ENCODE peak calls at places on chromosome 11, in four cellular contexts. F is GM23248, R is GM23338, B is PC-3. O is an unnamed sample.

GRCh38 chr11:70290341-70291065 is 20.0 kb downstream of the PPFIA1 start:
- DNase-seq in R (no peak), B (no peak), F (no peak), O (no peak)

GRCh38 chr11:134522782-134523570 is 110.9 kb upstream of the B3GAT1 start:
- DNase-seq in R (no peak), F (no peak), B (no peak), O (no peak)

GRCh38 chr11:28512143-28512756 is 404.1 kb downstream of the METTL15 start:
- DNase-seq in F (no peak), R (no peak), B (no peak), O (no peak)

GRCh38 chr11:112408551-112408950 is 147.9 kb upstream of the PLET1 start:
- DNase-seq in B (no peak), R (peak), F (no peak), O (no peak)

GRCh38 chr11:111775024-111775710 is 9.0 kb upstream of the PPP2R1B start:
- DNase-seq in B (peak), F (peak), R (no peak), O (no peak)

GRCh38 chr11:69958308-69958707 is 119.8 kb upstream of the ANO1 start:
- DNase-seq in F (no peak), B (peak), R (no peak), O (no peak)

GRCh38 chr11:31535479-31535878 is 25.9 kb downstream of the ELP4 start:
- DNase-seq in F (no peak), B (no peak), R (no peak), O (no peak)

GRCh38 chr11:26048271-26048670 is 283.7 kb upstream of the ANO3 start:
- DNase-seq in F (no peak), B (no peak), R (no peak), O (no peak)

GRCh38 chr11:12789574-12789973 is 115.4 kb downstream of the TEAD1 start:
- DNase-seq in F (no peak), B (no peak), R (no peak), O (no peak)

GRCh38 chr11:73830261-73830660 is 42.6 kb downstream of the MRPL48 start:
- DNase-seq in B (no peak), F (no peak), R (no peak), O (no peak)

GRCh38 chr11:61173456-61173855 is 12.2 kb upstream of the VPS37C start:
- DNase-seq in B (peak), F (peak), R (no peak), O (peak)

DNA sequence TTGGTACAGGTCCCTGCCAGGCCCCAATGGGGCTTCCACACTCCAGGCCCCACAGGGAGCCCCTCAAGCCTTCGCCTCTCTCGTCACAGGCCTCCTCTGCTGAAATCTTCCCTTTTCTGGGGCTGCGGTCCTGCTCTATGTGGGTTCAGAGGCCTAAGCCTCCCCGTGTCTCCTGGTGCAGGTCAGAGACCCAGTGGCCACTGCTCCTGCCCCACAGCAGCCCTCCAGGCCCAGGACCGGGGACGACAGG is 5.9 kb upstream of the IFITM3 start:
- DNase-seq in B (no peak), R (no peak), F (no peak), O (no peak)
- H2AFZ ChIP-seq in B (no peak), R (peak), F (peak), O (peak)

GRCh38 chr11:116192509-116193206 is 580.1 kb downstream of the BUD13 start:
- DNase-seq in B (no peak), F (no peak), R (peak), O (no peak)
- H3K4me3 ChIP-seq in B (no peak), F (no peak), R (peak), O (no peak)

DNA sequence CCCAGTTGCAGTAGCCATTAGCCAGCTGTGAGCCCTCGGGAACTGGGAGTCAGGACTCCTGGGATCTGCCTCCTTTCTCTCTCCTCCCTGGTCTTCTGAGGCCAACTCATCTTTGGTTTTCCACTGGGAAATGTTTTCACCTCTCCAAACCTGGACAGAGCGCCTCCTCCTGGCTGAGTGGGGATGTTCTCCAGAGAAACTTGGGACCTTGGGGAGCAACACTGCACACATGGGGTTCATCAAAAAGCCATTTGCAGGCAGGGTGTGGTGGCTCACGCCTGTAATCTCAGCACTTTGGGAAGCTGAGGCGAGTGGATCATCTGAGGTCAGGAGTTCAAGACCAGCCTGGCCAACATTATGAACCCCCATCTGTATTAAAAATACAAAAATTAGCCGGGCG is 145.4 kb downstream of the NECTIN1 start:
- DNase-seq in R (peak), B (no peak), F (no peak), O (no peak)
- TF ChIP-seq EZH2phosphoT487 in R (no peak), B (no peak), F (no peak), O (no peak)

DNA sequence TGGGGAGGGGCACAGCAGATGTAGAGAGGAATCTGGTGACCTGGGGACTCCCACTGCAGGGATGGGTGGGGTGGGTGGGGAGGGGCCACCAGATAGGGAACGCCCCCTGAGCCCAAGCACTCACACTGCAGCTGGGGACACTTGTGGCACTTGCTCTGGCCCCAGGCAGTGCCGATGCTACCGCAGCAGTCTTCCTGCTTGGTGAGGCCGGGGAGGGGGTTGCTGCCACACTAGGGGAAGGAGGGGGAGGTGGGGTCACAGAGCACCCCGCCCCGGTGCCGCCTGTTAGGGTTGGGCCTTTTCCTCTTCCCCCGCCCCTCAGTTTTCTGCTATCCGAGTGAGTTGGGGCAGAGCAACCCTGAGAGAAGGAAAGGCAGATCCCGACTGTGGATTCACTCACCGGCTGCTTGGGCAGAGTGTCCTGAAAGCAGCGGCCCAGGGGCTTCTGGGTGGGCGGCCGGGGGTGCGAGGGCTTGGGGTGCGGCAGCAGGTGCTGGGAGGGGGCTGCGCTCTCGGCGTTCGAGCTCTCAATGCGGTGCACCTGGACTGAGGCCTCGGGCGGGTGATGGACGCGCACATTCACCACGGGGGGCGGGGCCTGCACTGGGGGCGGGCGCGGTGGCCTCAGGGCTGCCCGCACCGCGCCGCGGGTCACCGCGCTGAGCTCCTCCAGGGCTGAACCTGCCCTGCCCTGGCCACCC is 4.7 kb downstream of the LTBP3 start:
- DNase-seq in R (peak), B (no peak), F (no peak), O (peak)
- H2AFZ ChIP-seq in R (peak), B (no peak), F (no peak), O (no peak)

GRCh38 chr11:65612691-65613090 is 1.3 kb downstream of the MAP3K11 start:
- DNase-seq in B (no peak), F (no peak), R (no peak), O (no peak)
- H3K4me3 ChIP-seq in B (peak), F (peak), R (peak), O (peak)

DNA sequence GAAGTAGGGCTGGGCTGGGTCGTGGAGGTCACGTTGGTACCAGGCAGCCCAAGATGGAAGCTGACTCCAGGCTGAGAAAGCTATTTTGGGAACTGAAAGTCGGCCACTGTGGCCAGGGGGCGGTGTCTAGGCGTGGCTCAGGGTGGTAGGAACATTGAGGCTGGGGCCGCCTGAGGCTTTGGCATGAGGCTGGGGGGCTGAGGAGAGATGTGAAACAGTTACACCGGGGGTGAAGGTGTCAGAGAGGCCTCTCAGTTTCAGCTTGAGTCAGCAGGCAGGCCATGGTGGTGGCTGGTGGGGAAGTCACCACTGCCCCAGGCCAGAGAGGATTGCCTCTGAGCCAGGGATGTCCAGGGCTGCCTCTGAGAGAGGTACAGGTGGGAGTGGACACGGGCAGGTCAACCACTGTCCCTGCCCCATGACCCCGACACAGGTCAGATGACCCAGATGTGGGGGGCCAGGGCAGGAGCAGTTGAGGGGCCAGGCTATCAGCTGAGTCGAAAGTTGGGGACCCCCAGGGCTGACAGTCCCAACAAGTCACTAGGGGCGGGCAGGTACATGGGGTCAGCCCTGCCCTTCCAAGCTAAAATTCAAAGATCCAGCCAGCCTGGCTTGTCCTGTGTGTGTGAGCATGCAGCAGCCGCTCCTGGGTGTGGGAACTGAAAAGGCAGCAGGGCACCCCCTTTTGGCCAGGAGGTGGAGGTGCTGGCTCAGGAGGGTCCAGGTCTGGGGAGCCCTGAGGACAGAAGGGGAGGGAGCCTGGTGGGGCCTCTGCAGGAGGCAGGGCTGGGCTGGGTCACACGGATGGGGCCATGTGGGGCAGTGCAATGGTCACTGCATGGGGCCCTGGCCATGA is 7.2 kb downstream of the KCNK7 start:
- DNase-seq in B (peak), F (peak), R (peak), O (peak)
- TF ChIP-seq EZH2phosphoT487 in B (no peak), F (no peak), R (no peak), O (no peak)

GRCh38 chr11:100817620-100818019 is 130.5 kb downstream of the ARHGAP42 start:
- DNase-seq in R (no peak), B (no peak), F (no peak), O (no peak)
- H2AFZ ChIP-seq in R (no peak), B (no peak), F (no peak), O (no peak)

O was measured in OCI-LY7.